ENCODE peak calls at places on chromosomes 2 and 18, in six cellular contexts. R is NB4, N is HCT116, H is right lobe of liver, U is A549, O is endothelial cell of umbilical vein. S is an unnamed sample.

GRCh38 chr18:59402432-59403090 is 43.5 kb upstream of the LMAN1 start:
- DNase-seq in U (peak; percentile 76), H (peak; percentile 73), R (peak; percentile 85), N (peak; percentile 94), O (peak; percentile 73), S (peak; percentile 53)

GRCh38 chr2:171320208-171320621 is 113.6 kb downstream of the METTL8 start:
- DNase-seq in H (no peak), R (no peak), U (no peak), O (no peak), N (no peak), S (no peak)

GRCh38 chr2:42127425-42128424 is 41.4 kb upstream of the EML4 start:
- DNase-seq in R (peak; percentile 12), N (no peak), U (no peak), H (no peak), O (no peak), S (no peak)

GRCh38 chr2:70937866-70938579 is 2.3 kb downstream of the ATP6V1B1 start:
- DNase-seq in R (no peak), U (no peak), O (no peak), H (peak; percentile 37), N (no peak), S (no peak)

GRCh38 chr18:79609021-79609461 is 70.6 kb upstream of the CTDP1 start:
- DNase-seq in H (peak; percentile 24), U (no peak), R (no peak), O (no peak), N (no peak), S (no peak)

GRCh38 chr2:10868465-10869314 is 43.0 kb upstream of the KCNF1 start:
- DNase-seq in H (no peak), O (no peak), R (no peak), U (no peak), N (no peak), S (no peak)

GRCh38 chr2:156005531-156005930 is 327.0 kb downstream of the NR4A2 start:
- DNase-seq in N (no peak), O (no peak), U (no peak), H (no peak), R (no peak), S (no peak)

GRCh38 chr2:88489181-88489580 is 36.7 kb upstream of the FOXI3 start:
- DNase-seq in R (peak; percentile 6), N (peak; percentile 13), O (no peak), H (no peak), U (no peak), S (no peak)

GRCh38 chr2:148303166-148303565 is 282.3 kb downstream of the MBD5 start:
- DNase-seq in N (no peak), U (no peak), R (peak; percentile 60), H (no peak), O (no peak), S (no peak)

GRCh38 chr2:60830991-60831390 is 50.4 kb upstream of the REL start:
- DNase-seq in N (no peak), O (no peak), U (no peak), H (no peak), R (no peak), S (no peak)

GRCh38 chr2:100789361-100789760 is 30.6 kb upstream of the NPAS2 start:
- DNase-seq in U (no peak), O (no peak), N (no peak), R (no peak), H (no peak), S (no peak)

GRCh38 chr2:3121601-3122000 is 256.0 kb downstream of the EIPR1 start:
- DNase-seq in O (no peak), U (no peak), H (no peak), R (no peak), N (no peak), S (no peak)

GRCh38 chr18:46069524-46069923 is 2.5 kb downstream of the PSTPIP2 start:
- DNase-seq in U (no peak), O (no peak), H (no peak), N (no peak), R (no peak), S (no peak)

GRCh38 chr18:32443356-32443755 is 27.3 kb downstream of the GAREM1 start:
- DNase-seq in U (no peak), N (no peak), R (no peak), O (no peak), H (no peak), S (no peak)

GRCh38 chr2:166494140-166494544 is at the start of gene SCN7A:
- DNase-seq in N (no peak), H (peak; percentile 43), U (no peak), O (no peak), R (no peak), S (peak; percentile 37)

GRCh38 chr2:88451647-88452150 is 794 bp downstream of the FOXI3 start:
- DNase-seq in O (no peak), H (no peak), U (no peak), N (no peak), R (no peak), S (no peak)

GRCh38 chr2:784753-785152 is 107.5 kb upstream of the TMEM18 start:
- DNase-seq in O (no peak), H (no peak), N (no peak), U (no peak), R (no peak), S (no peak)

GRCh38 chr2:189018636-189019035 is 44.5 kb downstream of the COL3A1 start:
- DNase-seq in N (no peak), U (no peak), R (no peak), H (no peak), O (no peak), S (no peak)

GRCh38 chr18:32773187-32773712 is 427 bp upstream of the KLHL14 start:
- DNase-seq in U (no peak), O (no peak), N (no peak), R (no peak), H (no peak), S (no peak)

GRCh38 chr2:28393115-28393836 is 618 bp downstream of the FOSL2 start:
- DNase-seq in N (no peak), U (no peak), H (peak; percentile 80), R (peak; percentile 80), O (peak; percentile 56), S (peak; percentile 63)

GRCh38 chr2:28397043-28397381 is 4.4 kb downstream of the FOSL2 start:
- DNase-seq in O (no peak), R (no peak), N (no peak), U (no peak), H (no peak), S (no peak)

GRCh38 chr2:28394997-28395333 is 2.3 kb downstream of the FOSL2 start:
- DNase-seq in H (no peak), O (no peak), N (no peak), U (no peak), R (peak; percentile 46), S (no peak)

GRCh38 chr2:28394331-28394877 is 1.7 kb downstream of the FOSL2 start:
- DNase-seq in H (peak; percentile 62), U (no peak), N (no peak), O (peak; percentile 63), R (peak; percentile 56), S (no peak)

DNA sequence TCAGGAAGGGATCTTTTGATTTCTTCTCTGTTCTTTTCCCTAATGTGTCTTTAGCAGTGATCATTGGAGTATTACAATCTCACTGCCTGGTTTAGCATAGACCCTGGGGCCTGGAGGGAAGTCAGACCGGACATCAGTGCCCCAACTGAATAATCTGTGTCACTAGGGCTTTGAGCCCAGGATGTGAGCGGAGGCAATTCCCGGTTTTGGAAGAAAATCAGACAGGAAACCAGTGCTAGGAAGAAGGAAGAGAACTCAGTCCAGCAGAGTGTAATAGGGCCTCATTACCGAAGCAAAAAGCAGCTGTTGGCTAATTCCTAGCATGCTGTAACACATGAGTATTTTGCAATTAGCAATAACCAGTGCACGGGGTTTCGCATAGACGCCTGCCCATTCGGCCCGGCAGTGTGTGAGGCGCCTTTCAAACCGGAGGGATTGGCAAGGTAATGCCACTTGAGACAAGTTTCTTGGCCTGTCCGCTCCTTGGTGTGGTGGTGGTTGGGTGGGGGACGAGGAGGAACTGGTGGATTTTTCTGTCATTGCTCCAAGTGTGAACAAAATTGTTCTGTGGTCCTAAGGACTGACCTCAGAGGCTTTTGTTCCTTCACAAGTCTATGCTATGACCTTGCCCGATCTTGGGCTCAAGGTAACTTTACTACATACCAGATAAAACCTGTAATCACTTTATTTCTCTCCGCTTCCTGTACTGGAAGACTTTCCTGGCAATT is 2.8 kb downstream of the FOSL2 start:
- DNase-seq in U (no peak), H (peak; percentile 71), N (no peak), R (peak; percentile 85), O (peak; percentile 66), S (peak; percentile 93)
- TF ChIP-seq POLR2A in U (no peak), H (peak; percentile 92), N (no peak), R (no peak), O (peak; percentile 79), S (peak; percentile 87)

DNA sequence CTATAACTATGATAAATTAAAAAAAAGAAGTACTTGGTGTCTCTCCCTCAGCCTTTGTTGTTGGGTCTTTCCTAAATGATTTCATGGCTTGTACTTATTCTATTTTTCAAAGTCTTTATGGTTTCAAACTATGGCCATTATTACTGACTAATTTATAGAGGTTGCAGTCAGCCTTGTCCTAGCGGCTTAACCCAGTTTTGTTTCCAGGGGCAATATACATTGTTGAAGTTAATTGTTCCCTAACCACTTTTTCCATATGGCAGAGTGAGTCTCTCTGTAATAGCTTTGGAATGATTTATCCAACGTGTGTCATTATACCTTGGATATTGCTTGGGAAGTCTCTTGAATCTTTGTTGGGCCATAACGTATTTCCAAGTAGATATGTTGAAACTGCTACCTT is 408.8 kb downstream of the HRH4 start:
- DNase-seq in R (no peak), N (no peak), O (no peak), H (no peak), U (no peak), S (no peak)
- H3K4me3 ChIP-seq in R (no peak overlapping the region), N (no peak overlapping the region), O (no peak overlapping the region), H (no peak overlapping the region), U (no peak overlapping the region), S (no peak overlapping the region)

DNA sequence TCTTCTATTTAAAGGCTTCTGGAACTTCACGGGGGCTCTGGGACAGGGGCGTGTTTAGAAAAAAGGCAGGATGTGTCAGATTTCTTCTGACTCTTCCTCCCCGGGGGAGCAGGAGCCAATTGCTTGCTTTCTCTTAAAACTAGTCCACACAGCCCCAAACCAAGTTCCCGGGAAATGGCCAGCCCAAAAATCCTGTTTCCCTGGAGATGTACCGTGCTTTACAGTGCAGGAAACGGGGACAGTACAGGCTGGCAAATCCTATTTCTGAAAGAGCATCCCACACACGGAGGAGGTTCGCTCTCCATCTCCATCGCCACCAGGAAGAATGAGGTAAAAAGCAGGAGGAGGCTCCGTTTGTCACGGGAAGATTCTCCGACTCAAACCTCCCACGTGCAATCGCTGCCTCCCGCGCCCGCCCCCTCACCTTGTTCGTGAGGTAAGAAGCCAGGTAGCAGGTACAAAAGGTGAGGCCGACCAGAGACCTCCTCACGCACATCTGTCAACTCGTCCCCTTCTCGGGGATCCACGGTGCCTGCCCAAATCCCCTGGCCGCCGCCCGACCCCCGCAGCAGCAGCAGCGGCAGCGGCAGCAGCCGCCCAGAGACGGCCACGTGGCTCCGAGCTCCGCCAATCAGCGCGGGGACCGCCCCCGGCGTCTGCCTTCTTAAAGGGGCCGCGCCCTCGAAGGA is 15.6 kb upstream of the RIOK3 start:
- DNase-seq in H (peak; percentile 88), R (peak; percentile 76), N (peak; percentile 34), O (peak; percentile 71), U (peak; percentile 51), S (peak; percentile 44)
- TF ChIP-seq POLR2A in H (no peak), R (peak; percentile 35), N (no peak), O (peak; percentile 67), U (peak; percentile 57), S (peak; percentile 10)

DNA sequence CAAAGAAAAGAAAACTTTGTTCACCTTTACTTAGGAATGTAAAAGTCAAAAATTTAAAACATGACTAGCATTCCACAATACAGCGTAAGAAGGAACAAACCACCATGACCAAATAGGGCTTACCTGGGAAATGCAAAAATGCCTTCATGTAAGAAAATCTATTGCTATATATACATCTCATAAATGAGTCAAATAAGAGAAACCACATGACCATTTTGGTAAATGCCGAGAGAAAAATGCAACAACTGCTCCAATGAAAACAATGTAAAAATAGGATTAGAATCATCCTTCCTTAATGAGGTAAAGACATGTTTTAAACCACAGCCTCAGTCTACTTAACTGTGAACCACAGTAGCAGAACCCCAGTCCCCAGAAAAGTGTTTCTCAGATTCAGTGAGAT is 49.4 kb downstream of the TGOLN2 start:
- DNase-seq in N (no peak), U (no peak), H (no peak), R (no peak), O (no peak), S (no peak)
- H3K4me3 ChIP-seq in N (no peak overlapping the region), U (no peak overlapping the region), H (no peak overlapping the region), R (no peak overlapping the region), O (no peak overlapping the region), S (no peak overlapping the region)